ENCODE peak calls at places on chromosomes 11 and 22, in five cellular contexts. H is NCI-H510A treated with DMSO at 0.1 percent for 48 hours; J is activated CD4-positive, alpha-beta T cell treated with anti-CD3 and anti-CD28 coated beads for 4 hours; C is nucleus accumbens; D is GM23338. F is an unnamed sample.

GRCh38 chr22:45777046-45777851 is 105.6 kb downstream of the ATXN10 start:
- DNase-seq in C (no peak), D (no peak), H (no peak), J (no peak), F (no peak)

GRCh38 chr11:64148200-64148916 is 17.6 kb downstream of the MACROD1 start:
- DNase-seq in D (peak), H (peak), C (peak), J (peak), F (peak)

GRCh38 chr11:17985517-17985916 is 27.3 kb downstream of the SERGEF start:
- DNase-seq in H (no peak), C (no peak), D (no peak), J (no peak), F (peak)

GRCh38 chr11:721913-722811 is 16.1 kb downstream of the EPS8L2 start:
- DNase-seq in D (peak), C (no peak), H (peak), J (peak), F (no peak)

GRCh38 chr11:32881286-32881685 is 11.3 kb upstream of the QSER1 start:
- DNase-seq in J (no peak), H (no peak), D (no peak), C (no peak), F (no peak)

GRCh38 chr11:43574949-43575915 is 105.3 kb upstream of the HSD17B12 start:
- DNase-seq in C (no peak), J (no peak), H (peak), D (peak), F (peak)

GRCh38 chr11:5317301-5317700 is 6.8 kb downstream of the OR51B2 start:
- DNase-seq in C (no peak), H (no peak), J (no peak), D (no peak), F (no peak)

GRCh38 chr11:96155627-96156378 is 187.2 kb downstream of the MAML2 start:
- DNase-seq in C (peak), J (peak), D (peak), H (no peak), F (peak)

GRCh38 chr11:130872961-130873360 is 43.3 kb downstream of the SNX19 start:
- DNase-seq in J (no peak), C (no peak), H (no peak), D (no peak), F (no peak)